ENCODE peak calls at places on chromosome 15, in ten cellular contexts. F is AG04450, D is HCT116, O is Peyer's patch, Z is heart left ventricle, P is uterus, S is endothelial cell of umbilical vein, M is psoas muscle, V is bronchial epithelial cell, K is PC-3. E is an unnamed sample. For H3K27me3, the result is how much of the 10 kb centered on the place peaks cover.

GRCh38 chr15:41620536-41621199 is 39.5 kb upstream of the MGA start:
- DNase-seq in F (no peak), D (no peak), O (no peak), Z (no peak), P (no peak), S (no peak), M (no peak), V (no peak), K (no peak), E (no peak)

GRCh38 chr15:38842991-38843610 is 278.5 kb upstream of the RASGRP1 start:
- DNase-seq in F (no peak), D (no peak), O (no peak), Z (no peak), P (no peak), S (peak), M (no peak), V (no peak), K (no peak), E (no peak)

GRCh38 chr15:72203507-72203837 is 5.9 kb upstream of the GRAMD2A start:
- DNase-seq in F (peak), D (no peak), O (no peak), Z (peak), P (peak), S (peak), M (peak), V (peak), K (no peak), E (peak)

GRCh38 chr15:70772402-70772801 is 9.0 kb upstream of the UACA start:
- DNase-seq in F (no peak), D (no peak), O (no peak), Z (no peak), P (no peak), S (no peak), M (no peak), V (no peak), K (no peak), E (no peak)

GRCh38 chr15:88476635-88477038 is 9.1 kb downstream of the MRPS11 start:
- DNase-seq in F (peak), D (peak), O (no peak), Z (peak), P (peak), S (peak), M (no peak), V (peak), K (peak), E (peak)

GRCh38 chr15:93308026-93308670 is 219.1 kb upstream of the RGMA start:
- DNase-seq in F (no peak), D (no peak), O (no peak), Z (no peak), P (no peak), S (no peak), M (no peak), V (no peak), K (no peak), E (no peak)

GRCh38 chr15:25689592-25689991 is 173.5 kb downstream of the ATP10A start:
- DNase-seq in F (no peak), D (no peak), O (peak), Z (no peak), P (peak), S (no peak), M (no peak), V (no peak), K (no peak), E (no peak)

GRCh38 chr15:28901987-28902745 is 16.4 kb downstream of the APBA2 start:
- DNase-seq in F (no peak), D (no peak), O (no peak), Z (no peak), P (no peak), S (no peak), M (no peak), V (no peak), K (no peak), E (no peak)

GRCh38 chr15:63365004-63365555 is 16.6 kb downstream of the CA12 start:
- DNase-seq in F (no peak), D (no peak), O (no peak), Z (no peak), P (no peak), S (no peak), M (no peak), V (no peak), K (no peak), E (no peak)

GRCh38 chr15:26157081-26157480 is 294.0 kb upstream of the ATP10A start:
- DNase-seq in F (no peak), D (no peak), O (no peak), Z (no peak), P (no peak), S (no peak), M (no peak), V (no peak), K (no peak), E (no peak)

GRCh38 chr15:58724471-58724870 is 25.0 kb downstream of the ADAM10 start:
- DNase-seq in F (no peak), D (no peak), O (no peak), Z (no peak), P (no peak), S (no peak), M (no peak), V (no peak), K (no peak), E (no peak)

GRCh38 chr15:67405208-67406191 is 115.4 kb upstream of the C15orf61 start:
- DNase-seq in F (peak), D (peak), O (no peak), Z (no peak), P (no peak), S (no peak), M (no peak), V (peak), K (peak), E (no peak)

GRCh38 chr15:31268911-31269784 is 57.5 kb upstream of the KLF13 start:
- DNase-seq in F (no peak), D (no peak), O (peak), Z (no peak), P (no peak), S (no peak), M (no peak), V (no peak), K (no peak), E (no peak)

GRCh38 chr15:57436961-57437360 is 60.7 kb downstream of the CGNL1 start:
- DNase-seq in F (no peak), D (no peak), O (no peak), Z (no peak), P (no peak), S (no peak), M (no peak), V (no peak), K (no peak), E (no peak)

GRCh38 chr15:57427367-57427821 is 51.1 kb downstream of the CGNL1 start:
- DNase-seq in F (no peak), D (no peak), O (no peak), Z (no peak), P (no peak), S (no peak), M (peak), V (peak), K (peak), E (no peak)

GRCh38 chr15:57436166-57436565 is 59.9 kb downstream of the CGNL1 start:
- DNase-seq in F (no peak), D (no peak), O (no peak), Z (no peak), P (no peak), S (no peak), M (no peak), V (no peak), K (no peak), E (no peak)

GRCh38 chr15:57429098-57429497 is 52.8 kb downstream of the CGNL1 start:
- DNase-seq in F (no peak), D (no peak), O (no peak), Z (no peak), P (no peak), S (no peak), M (no peak), V (no peak), K (no peak), E (no peak)

GRCh38 chr15:57432141-57432701 is 55.9 kb downstream of the CGNL1 start:
- DNase-seq in F (no peak), D (no peak), O (no peak), Z (no peak), P (no peak), S (peak), M (no peak), V (no peak), K (no peak), E (no peak)
- TF ChIP-seq CTCF in F (no peak), D (no peak), O (no peak), Z (no peak), P (no peak), S (no peak), M (no peak), V (no peak), K (no peak), E (no peak)

DNA sequence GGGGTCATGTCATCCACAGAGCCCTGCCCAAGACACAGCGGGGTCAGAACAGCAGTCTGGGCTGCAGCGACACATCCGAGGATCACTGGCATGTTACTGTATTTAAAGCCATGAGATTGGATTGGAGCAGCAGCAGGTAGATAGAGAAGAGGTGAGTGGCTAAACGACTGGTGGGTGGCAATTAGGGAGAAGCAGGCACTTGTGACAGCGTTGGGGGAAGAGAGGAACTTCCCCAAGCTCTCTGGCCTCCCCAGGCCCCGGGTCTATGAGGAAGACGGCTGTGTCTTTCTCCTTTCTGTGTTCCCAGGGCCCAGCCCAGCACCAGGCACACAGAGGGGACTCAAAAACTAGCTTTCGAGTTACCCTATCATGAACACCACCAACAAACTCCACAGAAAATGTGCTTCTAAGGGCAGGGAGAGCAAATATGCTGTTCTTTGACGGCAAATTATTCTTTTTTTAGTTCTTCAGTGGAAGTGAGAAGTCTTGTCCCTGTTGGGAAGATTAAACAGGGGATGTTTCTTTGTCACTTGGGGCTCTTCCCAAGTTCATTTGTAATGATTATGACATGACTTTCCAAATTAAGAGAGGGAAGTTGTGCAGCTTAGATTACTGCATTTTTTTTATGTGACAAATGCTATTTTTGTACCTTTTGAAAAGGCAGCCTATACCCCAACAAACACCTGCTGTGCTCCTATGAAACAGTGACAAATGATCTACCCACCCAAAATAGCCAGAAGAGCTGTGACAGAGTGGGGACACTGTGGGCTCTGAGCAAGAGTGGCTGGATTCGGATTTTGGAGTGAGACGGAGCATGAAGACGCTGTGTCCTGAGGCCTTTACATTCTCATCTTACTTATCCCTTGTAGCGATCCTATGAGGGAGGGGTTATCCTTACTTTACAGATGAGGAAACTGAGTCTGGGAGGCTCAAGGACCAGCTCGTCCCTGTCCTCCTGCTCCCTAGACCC is 7.2 kb upstream of the SYNM start:
- DNase-seq in F (no peak), D (no peak), O (no peak), Z (no peak), P (no peak), S (no peak), M (no peak), V (no peak), K (no peak), E (no peak)
- H3K27me3 ChIP-seq in F (under half), D (under half), O (under half), Z (under half), P (under half), S (under half), M (under half), V (under half), K (under half), E (under half)

DNA sequence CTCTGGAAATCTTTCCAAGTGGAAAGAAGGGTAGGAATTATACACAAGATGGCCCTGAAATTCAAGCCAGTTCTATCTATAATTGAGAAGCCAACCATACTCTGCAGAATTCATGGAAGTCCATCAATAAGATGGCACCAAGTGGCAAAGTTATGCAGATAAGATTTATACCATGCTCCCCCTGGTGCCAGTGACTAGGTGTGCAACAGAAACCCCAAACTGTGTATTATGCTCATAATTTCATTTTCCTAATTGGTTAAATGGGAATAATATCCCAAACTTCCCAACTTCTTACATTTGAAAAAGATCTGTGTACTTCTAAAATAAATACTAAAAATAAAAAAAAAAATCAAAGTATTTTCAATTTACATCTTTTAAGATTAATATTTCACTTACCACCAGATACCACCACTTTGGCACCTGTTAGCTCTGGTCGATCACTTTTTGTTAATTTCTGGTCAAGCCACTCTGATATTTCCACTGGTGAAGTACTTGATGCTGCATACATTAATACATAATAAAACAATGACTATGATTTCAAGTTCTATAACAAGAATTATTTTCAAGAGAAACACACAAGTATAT is 25.9 kb downstream of the ETFA start:
- DNase-seq in F (no peak), D (no peak), O (no peak), Z (no peak), P (no peak), S (peak), M (no peak), V (peak), K (peak), E (no peak)
- TF ChIP-seq CTCF in F (peak), D (peak), O (no peak), Z (no peak), P (no peak), S (peak), M (peak), V (peak), K (peak), E (peak)

DNA sequence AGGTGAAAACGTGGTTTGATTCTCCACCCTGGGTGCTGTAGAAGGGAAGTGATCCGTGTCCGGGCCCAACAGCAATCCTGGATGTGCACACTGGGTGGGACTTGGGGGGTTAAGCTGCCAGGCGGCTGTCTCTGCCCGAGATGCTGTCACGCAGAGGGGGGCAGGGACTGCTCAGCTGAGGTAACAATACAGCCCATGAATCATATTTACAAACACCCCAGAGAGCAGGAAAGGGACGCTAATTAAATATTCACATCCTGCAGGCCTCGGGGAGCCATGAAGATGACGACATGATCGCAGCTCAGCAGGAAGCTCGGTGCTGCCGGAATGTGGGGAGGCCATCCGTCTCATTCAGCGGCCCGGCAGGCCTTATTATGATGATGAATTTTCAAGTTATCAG is 17.9 kb upstream of the CRABP1 start:
- DNase-seq in F (no peak), D (no peak), O (no peak), Z (no peak), P (no peak), S (peak), M (no peak), V (peak), K (peak), E (no peak)
- H3K27me3 ChIP-seq in F (under half), D (under half), O (under half), Z (under half), P (under half), S (under half), M (under half), V (under half), K (under half), E (under half)

DNA sequence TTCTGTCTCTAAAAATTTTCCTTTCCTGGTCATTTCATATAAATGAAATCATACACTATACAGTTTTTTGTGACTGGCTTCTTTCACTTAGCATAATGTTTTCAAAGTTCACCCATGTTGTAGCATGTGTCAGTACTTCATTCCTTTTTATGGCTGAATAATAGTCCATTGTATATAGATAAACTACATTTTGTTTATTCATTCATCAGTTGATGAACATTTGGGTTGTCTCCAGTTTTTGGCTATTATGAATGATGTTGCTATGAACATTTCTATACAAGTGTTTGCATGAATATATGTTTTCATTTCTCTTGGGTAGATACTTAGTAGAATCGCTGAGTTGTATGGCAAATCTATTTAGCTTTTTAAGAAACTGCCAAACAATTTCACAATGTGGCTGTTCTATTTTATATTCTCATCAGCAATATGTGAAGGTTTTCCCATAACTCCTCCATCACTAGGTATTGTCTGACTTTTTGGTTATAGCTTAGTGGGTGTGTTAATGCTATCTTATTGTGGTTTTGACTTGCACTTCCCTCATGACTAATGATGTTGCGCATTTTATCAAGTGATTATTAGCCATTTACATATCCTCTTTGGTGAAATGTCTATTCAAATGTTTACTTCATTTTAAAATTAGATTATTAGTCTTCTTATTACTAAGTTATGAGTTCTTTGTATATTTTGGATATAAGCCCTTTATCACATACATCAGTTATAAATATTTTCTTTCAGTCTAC is 21.7 kb upstream of the AP4E1 start:
- DNase-seq in F (no peak), D (no peak), O (no peak), Z (no peak), P (no peak), S (no peak), M (no peak), V (peak), K (no peak), E (no peak)
- TF ChIP-seq CTCF in F (no peak), D (no peak), O (no peak), Z (no peak), P (no peak), S (no peak), M (no peak), V (no peak), K (no peak), E (no peak)

DNA sequence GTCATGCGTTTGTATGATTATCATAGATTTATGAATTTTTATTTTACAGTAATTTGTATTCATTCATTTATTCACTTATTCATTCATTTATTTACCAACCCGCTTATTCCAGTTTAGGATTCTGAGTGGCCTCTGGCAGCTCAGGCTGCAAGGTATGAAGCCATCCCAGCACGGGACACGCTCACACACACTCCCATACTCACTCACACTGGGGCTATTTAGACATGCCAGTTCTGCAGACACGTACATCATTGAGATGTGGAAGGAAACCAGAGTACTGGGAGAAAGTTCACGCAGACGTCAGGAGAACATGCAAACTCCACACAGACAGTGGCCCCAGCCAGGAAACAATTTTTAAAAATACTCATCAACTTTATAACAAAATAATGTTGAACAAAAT is 5.1 kb downstream of the CDIN1 start:
- DNase-seq in F (no peak), D (no peak), O (no peak), Z (peak), P (no peak), S (no peak), M (no peak), V (no peak), K (no peak), E (peak)
- H3K27me3 ChIP-seq in F (under half), D (under half), O (under half), Z (under half), P (under half), S (under half), M (under half), V (under half), K (under half), E (under half)

DNA sequence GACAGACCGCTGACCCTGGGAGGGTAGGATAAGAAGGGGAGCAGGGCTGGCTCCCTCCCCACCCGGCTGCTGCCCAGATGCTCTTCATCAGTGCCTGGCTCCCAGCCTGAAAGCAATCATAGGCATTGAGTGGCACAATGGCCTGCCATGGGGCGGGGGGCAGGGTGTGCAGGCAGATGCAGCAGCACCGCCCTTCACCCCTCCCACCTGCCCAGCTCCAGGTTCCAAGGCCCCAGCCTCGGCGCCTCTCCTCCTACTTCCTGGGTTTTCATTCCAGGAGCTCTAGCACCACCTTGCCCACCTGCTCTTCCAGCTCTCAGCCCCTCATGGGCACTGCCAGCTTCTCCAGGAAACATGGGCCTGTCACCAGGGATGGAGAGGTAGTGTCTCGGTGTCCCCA is 101.7 kb downstream of the MEGF11 start:
- DNase-seq in F (no peak), D (no peak), O (peak), Z (peak), P (no peak), S (no peak), M (no peak), V (no peak), K (no peak), E (no peak)
- TF ChIP-seq CTCF in F (no peak), D (no peak), O (no peak), Z (peak), P (no peak), S (no peak), M (no peak), V (no peak), K (no peak), E (no peak)

DNA sequence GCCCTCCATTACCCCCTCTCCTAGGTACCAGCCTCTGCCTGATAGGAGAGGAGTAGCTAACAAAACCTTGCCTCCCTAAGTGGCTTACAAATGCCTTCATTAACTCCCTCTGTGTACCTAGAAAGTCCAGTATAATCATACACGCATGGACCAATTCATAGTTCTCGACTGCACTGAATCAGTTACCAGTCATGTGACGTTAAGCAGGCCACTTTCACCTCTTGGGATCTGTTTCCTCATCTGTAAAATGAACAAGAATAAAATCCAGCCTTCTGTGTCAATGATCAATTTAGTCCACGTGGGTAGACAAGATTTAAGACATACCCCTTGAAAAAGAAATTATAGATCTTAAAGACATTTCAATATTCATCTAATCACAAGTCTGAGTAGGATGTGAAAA is 72.2 kb downstream of the TRIM69 start:
- DNase-seq in F (no peak), D (no peak), O (no peak), Z (no peak), P (no peak), S (no peak), M (no peak), V (no peak), K (no peak), E (no peak)
- H3K27me3 ChIP-seq in F (under half), D (under half), O (under half), Z (under half), P (under half), S (under half), M (under half), V (under half), K (half or more), E (under half)

E was measured in heart right ventricle.